ENCODE peak calls at places on chromosomes 1 and 21, in eight cellular contexts. F is GM23248; B is bronchial epithelial cell; N is KG1; V is activated CD4-positive, alpha-beta memory T cell treated with anti-CD3 and anti-CD28 coated beads for 36 hours; L is EL; C is left cardiac atrium; P is tibial nerve. E is an unnamed sample.

GRCh38 chr1:48882020-48882419 is 105.3 kb upstream of the BEND5 start:
- DNase-seq in P (no peak), F (no peak), V (no peak), C (no peak), N (no peak), L (no peak), B (peak; percentile 68), E (no peak)

GRCh38 chr1:117143856-117144255 is 22.3 kb upstream of the TRIM45 start:
- DNase-seq in B (no peak), L (no peak), P (no peak), F (peak; percentile 43), V (no peak), C (no peak), N (no peak), E (no peak)

GRCh38 chr1:153633161-153633746 is 612 bp upstream of the CHTOP start:
- DNase-seq in V (no peak), C (peak; percentile 60), L (no peak), P (no peak), B (no peak), F (no peak), N (no peak), E (no peak)

GRCh38 chr1:245704765-245705164 is 550.0 kb downstream of the KIF26B start:
- DNase-seq in B (peak; percentile 9), V (no peak), L (peak; percentile 60), N (no peak), F (peak; percentile 65), P (no peak), C (no peak), E (no peak)

GRCh38 chr1:8373547-8374270 is 55.8 kb downstream of the SLC45A1 start:
- DNase-seq in N (no peak), B (peak; percentile 56), F (peak; percentile 95), L (peak; percentile 84), V (no peak), P (no peak), C (peak; percentile 72), E (no peak)

GRCh38 chr1:220313576-220313975 is 41.3 kb upstream of the RAB3GAP2 start:
- DNase-seq in L (no peak), P (no peak), B (no peak), V (no peak), F (no peak), N (no peak), C (no peak), E (no peak)

GRCh38 chr1:233364695-233365539 is 37.4 kb downstream of the MAP3K21 start:
- DNase-seq in B (peak; percentile 21), P (no peak), F (peak; percentile 47), C (no peak), V (no peak), N (no peak), L (peak; percentile 9), E (no peak)

GRCh38 chr1:202791102-202791747 is 17.0 kb downstream of the KDM5B start:
- DNase-seq in F (no peak), C (no peak), N (no peak), P (no peak), V (no peak), L (no peak), B (no peak), E (no peak)

GRCh38 chr1:78787554-78787953 is 137.9 kb downstream of the IFI44 start:
- DNase-seq in C (no peak), N (no peak), B (peak; percentile 15), V (no peak), F (no peak), L (no peak), P (no peak), E (no peak)

GRCh38 chr1:10337436-10337835 is 61.4 kb upstream of the PGD start:
- DNase-seq in F (no peak), L (no peak), B (no peak), P (no peak), V (no peak), N (no peak), C (no peak), E (no peak)

GRCh38 chr1:7641587-7642417 is 129.3 kb upstream of the VAMP3 start:
- DNase-seq in C (no peak), B (no peak), F (no peak), V (no peak), P (no peak), N (no peak), L (no peak), E (no peak)

GRCh38 chr1:230495021-230495550 is 69.0 kb upstream of the PGBD5 start:
- DNase-seq in B (no peak), F (no peak), C (no peak), V (no peak), N (no peak), P (no peak), L (no peak), E (no peak)

GRCh38 chr21:40466893-40467483 is 380.0 kb downstream of the DSCAM start:
- DNase-seq in V (no peak), N (peak; percentile 25), C (no peak), F (no peak), B (peak; percentile 44), L (peak; percentile 1), P (no peak), E (peak; percentile 45)

GRCh38 chr1:19477284-19478240 is 7.8 kb downstream of the CAPZB start:
- DNase-seq in F (no peak), B (no peak), N (peak; percentile 68), V (peak; percentile 68), C (peak; percentile 40), L (no peak), P (no peak), E (peak; percentile 94)

GRCh38 chr1:208145167-208145566 is 99.0 kb downstream of the PLXNA2 start:
- DNase-seq in V (no peak), N (no peak), P (no peak), L (no peak), C (no peak), B (no peak), F (no peak), E (no peak)

GRCh38 chr1:228077565-228078330 is 4.8 kb upstream of the ARF1 start:
- DNase-seq in N (no peak), C (peak; percentile 13), L (no peak), B (no peak), P (no peak), F (no peak), V (peak; percentile 6), E (no peak)

GRCh38 chr1:66733348-66734017 is 18.8 kb upstream of the DYNLT5 start:
- DNase-seq in L (peak; percentile 40), N (no peak), B (peak; percentile 81), C (no peak), V (no peak), F (peak; percentile 27), P (no peak), E (peak; percentile 29)

GRCh38 chr1:170670751-170671628 is 7.1 kb downstream of the PRRX1 start:
- DNase-seq in C (peak; percentile 59), V (peak; percentile 57), F (peak; percentile 90), P (no peak), L (no peak), N (no peak), B (no peak), E (no peak)

GRCh38 chr21:23131177-23131576 is 2133.0 kb downstream of the NCAM2 start:
- DNase-seq in L (no peak), B (no peak), V (no peak), N (no peak), P (no peak), F (no peak), C (no peak), E (no peak)

GRCh38 chr1:221794079-221794670 is 52.3 kb upstream of the DUSP10 start:
- DNase-seq in C (no peak), P (no peak), B (peak; percentile 48), N (no peak), L (peak; percentile 21), V (peak; percentile 56), F (peak; percentile 22), E (no peak)

GRCh38 chr21:44758141-44758561 is 43.5 kb downstream of the UBE2G2 start:
- DNase-seq in P (no peak), L (no peak), F (no peak), C (no peak), N (no peak), B (no peak), V (no peak), E (no peak)